ENCODE peak calls at places on chromosomes 1 and 21, in seven cellular contexts. One of them, this sample, is unnamed.
A peak's percentile ranks its signal among the peaks of the same experiment; 100 is the strongest.

GRCh38 chr1:75548721-75549480 is 62.0 kb downstream of the SLC44A5 start:
- DNase-seq in cardiac muscle cell: no peak
- DNase-seq in tibial nerve: no peak
- DNase-seq in RWPE2: no peak
- DNase-seq in fibroblast of lung: peak; percentile 92
- DNase-seq in psoas muscle: no peak
- DNase-seq in MM.1S: no peak
- DNase-seq in this sample: no peak

GRCh38 chr1:68346192-68346808 is 103.5 kb downstream of the RPE65 start:
- DNase-seq in MM.1S: peak; percentile 27
- DNase-seq in psoas muscle: no peak
- DNase-seq in cardiac muscle cell: peak; percentile 39
- DNase-seq in fibroblast of lung: peak; percentile 33
- DNase-seq in RWPE2: no peak
- DNase-seq in tibial nerve: no peak
- DNase-seq in this sample: no peak

GRCh38 chr1:51843948-51844347 is 34.6 kb downstream of the NRDC start:
- DNase-seq in tibial nerve: no peak
- DNase-seq in fibroblast of lung: no peak
- DNase-seq in psoas muscle: no peak
- DNase-seq in MM.1S: no peak
- DNase-seq in cardiac muscle cell: no peak
- DNase-seq in RWPE2: no peak
- DNase-seq in this sample: no peak

GRCh38 chr1:42680921-42681683 is 1.1 kb upstream of the YBX1 start:
- DNase-seq in psoas muscle: no peak
- DNase-seq in fibroblast of lung: peak; percentile 40
- DNase-seq in cardiac muscle cell: peak; percentile 13
- DNase-seq in MM.1S: peak; percentile 53
- DNase-seq in tibial nerve: no peak
- DNase-seq in RWPE2: no peak
- DNase-seq in this sample: no peak

GRCh38 chr1:8349961-8350360 is 32.0 kb downstream of the SLC45A1 start:
- DNase-seq in psoas muscle: peak; percentile 85
- DNase-seq in RWPE2: no peak
- DNase-seq in fibroblast of lung: no peak
- DNase-seq in MM.1S: no peak
- DNase-seq in tibial nerve: no peak
- DNase-seq in cardiac muscle cell: no peak
- DNase-seq in this sample: peak; percentile 89

GRCh38 chr1:64019818-64020217 is 183.6 kb upstream of the UBE2U start:
- DNase-seq in fibroblast of lung: peak; percentile 69
- DNase-seq in psoas muscle: no peak
- DNase-seq in RWPE2: no peak
- DNase-seq in cardiac muscle cell: peak; percentile 59
- DNase-seq in tibial nerve: peak; percentile 38
- DNase-seq in MM.1S: peak; percentile 76
- DNase-seq in this sample: peak; percentile 71

GRCh38 chr1:230048922-230049321 is 18.1 kb upstream of the GALNT2 start:
- DNase-seq in RWPE2: no peak
- DNase-seq in cardiac muscle cell: no peak
- DNase-seq in MM.1S: no peak
- DNase-seq in fibroblast of lung: no peak
- DNase-seq in tibial nerve: no peak
- DNase-seq in psoas muscle: no peak
- DNase-seq in this sample: no peak

GRCh38 chr1:109790735-109791494 is 27.2 kb upstream of the EPS8L3 start:
- DNase-seq in cardiac muscle cell: peak; percentile 79
- DNase-seq in psoas muscle: peak; percentile 68
- DNase-seq in fibroblast of lung: peak; percentile 67
- DNase-seq in tibial nerve: no peak
- DNase-seq in RWPE2: no peak
- DNase-seq in MM.1S: no peak
- DNase-seq in this sample: peak; percentile 61

GRCh38 chr1:10781137-10781536 is 15.3 kb downstream of the CASZ1 start:
- DNase-seq in psoas muscle: peak; percentile 92
- DNase-seq in tibial nerve: no peak
- DNase-seq in MM.1S: no peak
- DNase-seq in RWPE2: no peak
- DNase-seq in cardiac muscle cell: no peak
- DNase-seq in fibroblast of lung: no peak
- DNase-seq in this sample: no peak

GRCh38 chr21:46443910-46444309 is 14.8 kb upstream of the DIP2A start:
- DNase-seq in MM.1S: no peak
- DNase-seq in cardiac muscle cell: no peak
- DNase-seq in RWPE2: no peak
- DNase-seq in tibial nerve: no peak
- DNase-seq in psoas muscle: peak; percentile 48
- DNase-seq in fibroblast of lung: no peak
- DNase-seq in this sample: peak; percentile 48

GRCh38 chr21:44734841-44735240 is 23.5 kb upstream of the TSPEAR start:
- DNase-seq in psoas muscle: no peak
- DNase-seq in MM.1S: no peak
- DNase-seq in fibroblast of lung: no peak
- DNase-seq in RWPE2: no peak
- DNase-seq in tibial nerve: no peak
- DNase-seq in cardiac muscle cell: no peak
- DNase-seq in this sample: no peak

GRCh38 chr1:220828950-220829586 is 42.4 kb downstream of the MTARC1 start:
- DNase-seq in MM.1S: no peak
- DNase-seq in psoas muscle: no peak
- DNase-seq in tibial nerve: no peak
- DNase-seq in cardiac muscle cell: no peak
- DNase-seq in fibroblast of lung: no peak
- DNase-seq in RWPE2: no peak
- DNase-seq in this sample: no peak

GRCh38 chr1:91746728-91747338 is 139.1 kb downstream of the TGFBR3 start:
- DNase-seq in tibial nerve: no peak
- DNase-seq in fibroblast of lung: no peak
- DNase-seq in RWPE2: no peak
- DNase-seq in cardiac muscle cell: no peak
- DNase-seq in MM.1S: no peak
- DNase-seq in psoas muscle: no peak
- DNase-seq in this sample: peak; percentile 4

GRCh38 chr1:221695346-221695745 is 46.5 kb downstream of the DUSP10 start:
- DNase-seq in RWPE2: no peak
- DNase-seq in MM.1S: no peak
- DNase-seq in psoas muscle: no peak
- DNase-seq in tibial nerve: no peak
- DNase-seq in fibroblast of lung: peak; percentile 43
- DNase-seq in cardiac muscle cell: no peak
- DNase-seq in this sample: no peak

GRCh38 chr1:19942657-19943056 is 19.2 kb upstream of the PLA2G2E start:
- DNase-seq in RWPE2: no peak
- DNase-seq in tibial nerve: no peak
- DNase-seq in psoas muscle: no peak
- DNase-seq in fibroblast of lung: no peak
- DNase-seq in MM.1S: no peak
- DNase-seq in cardiac muscle cell: no peak
- DNase-seq in this sample: no peak

GRCh38 chr1:110916669-110917306 is 43.8 kb downstream of the CD53 start:
- DNase-seq in fibroblast of lung: peak; percentile 32
- DNase-seq in tibial nerve: no peak
- DNase-seq in psoas muscle: no peak
- DNase-seq in RWPE2: no peak
- DNase-seq in MM.1S: peak; percentile 65
- DNase-seq in cardiac muscle cell: no peak
- DNase-seq in this sample: no peak

GRCh38 chr1:149917590-149918144 is at the start of gene SV2A:
- DNase-seq in cardiac muscle cell: peak; percentile 69
- DNase-seq in fibroblast of lung: peak; percentile 62
- DNase-seq in psoas muscle: no peak
- DNase-seq in MM.1S: no peak
- DNase-seq in RWPE2: no peak
- DNase-seq in tibial nerve: no peak
- DNase-seq in this sample: peak; percentile 91

GRCh38 chr1:63674865-63675815 is 81.9 kb downstream of the PGM1 start:
- DNase-seq in MM.1S: no peak
- DNase-seq in cardiac muscle cell: peak; percentile 27
- DNase-seq in RWPE2: no peak
- DNase-seq in tibial nerve: no peak
- DNase-seq in psoas muscle: no peak
- DNase-seq in fibroblast of lung: peak; percentile 77
- DNase-seq in this sample: no peak

GRCh38 chr1:156492591-156493080 is 7.9 kb downstream of the MEF2D start:
- DNase-seq in RWPE2: no peak
- DNase-seq in fibroblast of lung: no peak
- DNase-seq in MM.1S: no peak
- DNase-seq in cardiac muscle cell: no peak
- DNase-seq in tibial nerve: no peak
- DNase-seq in psoas muscle: peak; percentile 68
- DNase-seq in this sample: no peak

GRCh38 chr1:83692524-83693336 is 306.2 kb downstream of the TTLL7 start:
- DNase-seq in psoas muscle: no peak
- DNase-seq in fibroblast of lung: peak; percentile 46
- DNase-seq in tibial nerve: no peak
- DNase-seq in MM.1S: peak; percentile 15
- DNase-seq in RWPE2: no peak
- DNase-seq in cardiac muscle cell: peak; percentile 63
- DNase-seq in this sample: no peak

DNA sequence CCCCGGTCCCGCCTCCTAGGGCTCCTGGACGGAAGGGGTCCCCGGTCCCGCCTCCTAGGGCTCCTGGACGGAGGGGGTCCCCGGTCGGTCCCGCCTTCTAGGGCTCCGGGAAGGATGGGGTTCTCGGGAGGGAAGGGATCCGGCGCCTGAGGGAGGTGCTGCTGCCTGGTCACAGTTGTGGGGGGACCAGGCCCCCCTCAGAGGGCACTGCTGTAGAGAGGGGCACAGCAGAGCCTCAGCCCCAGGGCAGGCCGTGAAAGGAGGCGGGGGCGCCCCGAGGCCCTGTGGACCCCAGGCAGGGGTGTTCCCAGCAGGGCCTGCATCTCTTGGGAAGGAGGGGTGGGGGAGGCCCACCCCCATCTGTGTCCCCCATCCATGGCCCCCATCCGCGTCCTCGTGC is 12.6 kb downstream of the SAMD11 start:
- DNase-seq in cardiac muscle cell: no peak
- DNase-seq in fibroblast of lung: no peak
- DNase-seq in RWPE2: no peak
- DNase-seq in MM.1S: no peak
- DNase-seq in psoas muscle: no peak
- DNase-seq in tibial nerve: no peak
- DNase-seq in this sample: no peak
- H3K4me3 ChIP-seq in cardiac muscle cell: no peak overlapping the region
- H3K4me3 ChIP-seq in fibroblast of lung: no peak overlapping the region
- H3K4me3 ChIP-seq in RWPE2: no peak overlapping the region
- H3K4me3 ChIP-seq in MM.1S: no peak overlapping the region
- H3K4me3 ChIP-seq in psoas muscle: no peak overlapping the region
- H3K4me3 ChIP-seq in tibial nerve: no peak overlapping the region
- H3K4me3 ChIP-seq in this sample: no peak overlapping the region

DNA sequence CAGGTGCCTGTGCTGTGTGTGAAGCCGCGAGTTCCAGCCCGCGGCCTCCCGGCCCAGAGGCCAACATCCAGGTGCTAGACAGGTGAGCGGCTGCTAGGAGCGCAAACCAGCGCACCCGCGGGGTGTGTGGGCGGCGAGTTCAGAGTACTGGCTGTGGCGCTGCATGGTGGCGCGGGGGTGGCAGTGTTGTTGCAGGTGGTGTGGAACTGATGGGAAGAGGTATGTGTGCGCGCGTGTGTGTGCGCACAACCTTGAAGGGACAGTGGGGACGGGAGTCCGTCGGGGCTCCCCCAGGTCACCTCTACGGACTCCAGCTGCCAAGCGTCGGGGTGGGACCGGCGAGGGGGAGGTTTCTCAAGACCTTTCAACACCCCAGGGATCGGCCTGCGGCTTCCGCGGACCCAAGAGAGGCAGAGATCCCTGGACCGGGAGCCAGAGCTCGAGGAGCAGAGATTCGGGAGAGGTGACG is 433 bp upstream of the DMBX1 start:
- DNase-seq in RWPE2: peak; percentile 43
- DNase-seq in cardiac muscle cell: no peak
- DNase-seq in MM.1S: no peak
- DNase-seq in psoas muscle: no peak
- DNase-seq in fibroblast of lung: no peak
- DNase-seq in tibial nerve: no peak
- DNase-seq in this sample: no peak
- H3K27me3 ChIP-seq in RWPE2: peaks cover 79% of the 10 kb centered on the region
- H3K27me3 ChIP-seq in cardiac muscle cell: peaks cover 100% of the 10 kb centered on the region
- H3K27me3 ChIP-seq in MM.1S: peaks cover 92% of the 10 kb centered on the region
- H3K27me3 ChIP-seq in psoas muscle: no peaks in the 10 kb centered on the region
- H3K27me3 ChIP-seq in fibroblast of lung: peaks cover 70% of the 10 kb centered on the region
- H3K27me3 ChIP-seq in tibial nerve: peaks cover 2% of the 10 kb centered on the region
- H3K27me3 ChIP-seq in this sample: peaks cover 95% of the 10 kb centered on the region

DNA sequence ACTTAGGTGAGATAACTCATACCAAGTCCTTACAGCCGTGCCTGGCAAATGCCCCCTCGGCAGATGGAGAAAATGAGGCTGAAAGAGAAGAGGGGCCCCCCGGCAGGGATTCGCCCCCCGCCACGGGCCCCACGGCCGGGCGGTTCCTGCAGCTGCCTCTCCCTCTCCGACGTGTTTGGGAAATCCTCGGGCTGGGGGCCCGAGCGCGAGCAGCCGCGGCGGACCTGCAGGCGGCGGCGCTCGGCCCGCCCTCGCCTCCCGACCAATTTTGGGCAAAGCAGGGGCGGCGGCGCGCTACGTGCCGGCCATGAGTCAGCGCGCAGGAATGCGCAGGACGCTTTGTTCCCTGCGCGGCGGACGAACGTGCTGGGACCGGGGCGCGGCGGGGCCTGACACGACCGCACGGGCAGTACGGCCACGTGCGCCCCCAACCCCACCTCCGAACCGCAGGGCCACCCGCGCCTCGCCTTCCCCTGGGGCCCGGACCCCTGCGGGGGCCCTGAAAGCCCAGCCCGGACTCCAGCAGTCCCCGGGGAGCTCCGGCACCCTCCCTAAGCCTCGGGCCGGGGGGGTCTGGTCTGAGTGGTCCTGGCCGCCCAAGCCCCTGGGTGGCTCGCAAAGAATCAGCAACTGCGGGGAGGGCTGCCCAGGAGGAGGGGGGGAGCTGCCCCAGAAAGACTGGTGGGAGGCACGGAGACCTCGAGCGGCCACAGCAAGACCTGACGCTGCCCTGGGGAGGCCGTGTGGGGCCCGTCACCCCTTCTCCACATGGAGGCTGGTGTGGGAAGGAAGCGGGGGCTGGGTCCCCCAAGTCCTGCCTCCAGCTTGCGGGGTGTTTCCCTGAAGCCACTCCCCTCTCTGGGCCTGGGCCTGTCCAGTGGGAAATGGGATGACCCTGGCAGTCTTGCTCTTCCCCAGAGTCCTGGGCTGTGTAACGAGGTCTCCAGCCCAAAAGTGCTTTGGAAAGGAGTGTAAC is 11.9 kb upstream of the EDN2 start:
- DNase-seq in MM.1S: peak; percentile 52
- DNase-seq in cardiac muscle cell: peak; percentile 96
- DNase-seq in tibial nerve: peak; percentile 76
- DNase-seq in RWPE2: peak; percentile 89
- DNase-seq in psoas muscle: peak; percentile 97
- DNase-seq in fibroblast of lung: peak; percentile 88
- DNase-seq in this sample: peak; percentile 97
- H3K4me3 ChIP-seq in MM.1S: peak overlapping the region; percentile 50
- H3K4me3 ChIP-seq in cardiac muscle cell: no peak overlapping the region
- H3K4me3 ChIP-seq in tibial nerve: peak overlapping the region; percentile 34
- H3K4me3 ChIP-seq in RWPE2: no peak overlapping the region
- H3K4me3 ChIP-seq in psoas muscle: peak overlapping the region; percentile 55
- H3K4me3 ChIP-seq in fibroblast of lung: peak overlapping the region; percentile 35
- H3K4me3 ChIP-seq in this sample: peak overlapping the region; percentile 44

DNA sequence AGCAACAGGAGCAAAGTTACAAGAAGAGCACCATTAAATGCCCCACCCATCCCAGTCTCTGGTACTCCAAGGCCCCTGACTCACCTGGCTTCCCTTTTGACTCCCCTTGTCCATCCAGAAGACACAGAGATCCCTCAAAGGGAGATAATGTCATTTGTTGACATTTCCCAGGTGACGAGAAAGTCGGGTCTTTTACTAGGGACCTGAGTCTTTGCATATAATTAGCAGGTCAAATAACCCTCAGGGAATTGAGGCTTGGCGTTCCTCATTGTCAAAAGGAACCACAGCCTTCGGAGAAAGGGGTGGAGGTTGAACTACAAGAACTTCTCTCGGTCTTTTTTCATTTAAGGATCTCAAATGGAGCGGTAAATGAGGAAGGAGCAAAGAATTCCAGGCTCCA is 133.2 kb downstream of the PROX1 start:
- DNase-seq in tibial nerve: no peak
- DNase-seq in cardiac muscle cell: no peak
- DNase-seq in MM.1S: no peak
- DNase-seq in fibroblast of lung: no peak
- DNase-seq in RWPE2: no peak
- DNase-seq in psoas muscle: no peak
- DNase-seq in this sample: no peak
- H3K27me3 ChIP-seq in tibial nerve: no peaks in the 10 kb centered on the region
- H3K27me3 ChIP-seq in cardiac muscle cell: no peaks in the 10 kb centered on the region
- H3K27me3 ChIP-seq in MM.1S: no peaks in the 10 kb centered on the region
- H3K27me3 ChIP-seq in fibroblast of lung: no peaks in the 10 kb centered on the region
- H3K27me3 ChIP-seq in RWPE2: no peaks in the 10 kb centered on the region
- H3K27me3 ChIP-seq in psoas muscle: no peaks in the 10 kb centered on the region
- H3K27me3 ChIP-seq in this sample: no peaks in the 10 kb centered on the region

This sample was measured in sigmoid colon.